ENCODE peak calls at places on chromosomes 12 and 14, in seven cellular contexts. Z, E, A, H, K, I and W are unnamed samples.

GRCh38 chr12:120977531-120978295 is 630 bp upstream of the HNF1A start:
- DNase-seq in Z (no peak), E (no peak), A (no peak), H (no peak), K (no peak), I (no peak), W (no peak)

GRCh38 chr12:81085832-81086231 is 8.0 kb downstream of the ACSS3 start:
- DNase-seq in Z (no peak), E (no peak), A (no peak), H (no peak), K (no peak), I (no peak), W (no peak)

GRCh38 chr14:95110178-95110577 is 47.2 kb downstream of the DICER1 start:
- DNase-seq in Z (no peak), E (no peak), A (no peak), H (no peak), K (no peak), I (no peak), W (no peak)

GRCh38 chr12:69274861-69275260 is 35.5 kb downstream of the CPSF6 start:
- DNase-seq in Z (no peak), E (no peak), A (no peak), H (no peak), K (no peak), I (no peak), W (no peak)

GRCh38 chr14:54818201-54819133 is 84.2 kb downstream of the GCH1 start:
- DNase-seq in Z (no peak), E (no peak), A (no peak), H (peak; percentile 81), K (peak; percentile 31), I (no peak), W (no peak)

GRCh38 chr12:69330475-69331473 is 17.4 kb upstream of the LYZ start:
- DNase-seq in Z (peak; percentile 70), E (peak; percentile 54), A (peak; percentile 73), H (peak; percentile 73), K (no peak), I (no peak), W (peak; percentile 54)

GRCh38 chr12:69102856-69103255 is 136.5 kb upstream of the CPSF6 start:
- DNase-seq in Z (no peak), E (no peak), A (no peak), H (no peak), K (no peak), I (no peak), W (no peak)

GRCh38 chr12:16281157-16281556 is 3.7 kb upstream of the SLC15A5 start:
- DNase-seq in Z (no peak), E (no peak), A (no peak), H (peak; percentile 16), K (no peak), I (no peak), W (peak; percentile 89)

GRCh38 chr12:1204581-1205121 is 213.6 kb downstream of the ERC1 start:
- DNase-seq in Z (no peak), E (peak; percentile 72), A (peak; percentile 40), H (no peak), K (no peak), I (no peak), W (no peak)

GRCh38 chr14:36647827-36648753 is 13.6 kb upstream of the PAX9 start:
- DNase-seq in Z (peak; percentile 67), E (no peak), A (no peak), H (peak; percentile 74), K (no peak), I (no peak), W (peak; percentile 23)

GRCh38 chr12:67697443-67697842 is 48.9 kb downstream of the DYRK2 start:
- DNase-seq in Z (no peak), E (no peak), A (peak; percentile 30), H (no peak), K (no peak), I (no peak), W (no peak)

GRCh38 chr12:67697981-67698380 is 49.4 kb downstream of the DYRK2 start:
- DNase-seq in Z (no peak), E (no peak), A (no peak), H (no peak), K (no peak), I (no peak), W (no peak)

GRCh38 chr12:67695974-67696373 is 47.4 kb downstream of the DYRK2 start:
- DNase-seq in Z (no peak), E (no peak), A (no peak), H (no peak), K (no peak), I (no peak), W (no peak)

GRCh38 chr12:67701121-67701520 is 52.6 kb downstream of the DYRK2 start:
- DNase-seq in Z (no peak), E (no peak), A (no peak), H (no peak), K (no peak), I (no peak), W (no peak)

DNA sequence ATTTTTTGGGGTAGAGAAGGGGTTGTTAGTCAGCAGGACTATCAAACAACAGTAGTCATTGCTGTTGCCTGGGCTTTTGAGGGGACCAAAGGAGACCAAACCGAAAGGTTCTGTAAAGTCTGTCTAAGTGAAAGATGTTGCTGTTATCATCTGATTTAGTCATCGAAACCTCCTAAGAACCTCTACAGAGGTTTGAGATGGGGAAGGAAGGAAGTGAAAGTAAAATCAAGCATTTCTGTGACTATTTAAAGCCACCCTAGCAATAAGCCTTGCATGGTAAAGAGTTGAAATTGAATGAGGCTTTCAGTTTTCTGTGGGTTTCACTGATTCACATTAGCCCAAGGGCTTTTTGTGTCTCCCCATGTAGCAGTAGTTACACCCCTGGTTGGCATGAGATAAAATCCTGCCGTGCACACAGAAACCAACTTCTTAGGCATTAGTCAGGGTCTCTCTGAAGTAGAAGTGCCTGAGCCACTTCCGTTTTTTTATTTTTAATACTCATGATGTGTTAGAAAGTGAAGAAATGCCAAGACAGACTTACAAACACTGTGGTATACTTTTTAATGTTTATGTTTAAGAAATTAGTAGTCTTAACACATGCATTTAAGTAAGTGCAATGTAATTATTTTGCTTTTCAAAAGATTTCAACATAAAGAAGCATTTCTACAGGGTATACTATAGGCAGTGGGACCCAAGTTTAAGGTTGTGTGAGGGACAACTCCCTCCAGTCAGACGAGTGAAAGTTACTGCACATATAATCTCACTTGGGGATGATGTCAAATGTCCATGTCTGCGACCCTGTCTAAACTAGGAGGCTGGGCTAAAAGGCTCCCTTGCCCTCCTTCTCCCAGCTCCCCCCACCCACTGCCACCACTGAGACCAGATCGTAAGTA is 50.4 kb downstream of the DYRK2 start:
- DNase-seq in Z (no peak), E (peak; percentile 94), A (peak; percentile 31), H (no peak), K (no peak), I (no peak), W (no peak)
- H3K4me3 ChIP-seq in Z (peak overlapping the region; percentile 37), E (no peak overlapping the region), A (peak overlapping the region; percentile 39), H (no peak overlapping the region), K (no peak overlapping the region), I (peak overlapping the region; percentile 51), W (no peak overlapping the region)

DNA sequence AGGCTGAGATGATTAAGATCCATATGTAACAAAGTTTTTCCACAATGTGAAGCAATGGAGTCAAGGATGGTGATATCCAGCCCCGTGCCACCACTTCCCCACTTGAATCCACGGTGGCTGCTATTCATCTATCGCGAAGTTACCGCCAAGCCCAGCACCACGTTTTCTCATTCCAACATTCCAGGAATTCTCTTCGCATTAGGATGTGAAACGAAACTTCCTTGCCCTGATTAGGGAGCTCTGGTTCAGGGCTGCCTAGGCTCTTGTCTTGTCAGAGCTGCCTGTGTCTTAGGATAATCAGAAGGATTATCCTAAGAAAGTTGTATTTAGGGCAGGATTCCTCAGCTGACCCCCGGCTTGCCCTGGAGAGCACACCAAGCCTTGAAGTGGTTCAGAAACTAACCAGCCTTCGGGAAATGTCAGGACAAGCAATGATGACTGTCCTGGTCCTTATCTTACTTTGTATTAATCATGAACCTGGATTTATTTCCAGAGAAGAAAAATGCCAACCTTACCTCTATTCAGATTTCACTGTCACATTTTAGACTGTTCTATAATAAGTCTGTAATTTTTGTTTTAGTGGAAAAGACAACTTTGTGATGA is 114.8 kb upstream of the PCED1B start:
- DNase-seq in Z (no peak), E (no peak), A (no peak), H (peak; percentile 21), K (no peak), I (no peak), W (peak; percentile 74)
- H3K4me3 ChIP-seq in Z (no peak overlapping the region), E (no peak overlapping the region), A (no peak overlapping the region), H (no peak overlapping the region), K (no peak overlapping the region), I (peak overlapping the region; percentile 34), W (no peak overlapping the region)

GRCh38 chr12:113154351-113154973 is 4.9 kb downstream of the CFAP73 start:
- DNase-seq in Z (no peak), E (peak; percentile 51), A (no peak), H (peak; percentile 48), K (no peak), I (no peak), W (peak; percentile 75)

GRCh38 chr12:113152196-113152834 is 2.8 kb downstream of the CFAP73 start:
- DNase-seq in Z (no peak), E (no peak), A (no peak), H (no peak), K (no peak), I (no peak), W (no peak)

GRCh38 chr12:113151655-113152054 is 2.1 kb downstream of the CFAP73 start:
- DNase-seq in Z (no peak), E (no peak), A (no peak), H (no peak), K (no peak), I (no peak), W (no peak)

GRCh38 chr12:113155060-113155459 is 5.5 kb downstream of the CFAP73 start:
- DNase-seq in Z (no peak), E (no peak), A (no peak), H (no peak), K (no peak), I (no peak), W (no peak)

DNA sequence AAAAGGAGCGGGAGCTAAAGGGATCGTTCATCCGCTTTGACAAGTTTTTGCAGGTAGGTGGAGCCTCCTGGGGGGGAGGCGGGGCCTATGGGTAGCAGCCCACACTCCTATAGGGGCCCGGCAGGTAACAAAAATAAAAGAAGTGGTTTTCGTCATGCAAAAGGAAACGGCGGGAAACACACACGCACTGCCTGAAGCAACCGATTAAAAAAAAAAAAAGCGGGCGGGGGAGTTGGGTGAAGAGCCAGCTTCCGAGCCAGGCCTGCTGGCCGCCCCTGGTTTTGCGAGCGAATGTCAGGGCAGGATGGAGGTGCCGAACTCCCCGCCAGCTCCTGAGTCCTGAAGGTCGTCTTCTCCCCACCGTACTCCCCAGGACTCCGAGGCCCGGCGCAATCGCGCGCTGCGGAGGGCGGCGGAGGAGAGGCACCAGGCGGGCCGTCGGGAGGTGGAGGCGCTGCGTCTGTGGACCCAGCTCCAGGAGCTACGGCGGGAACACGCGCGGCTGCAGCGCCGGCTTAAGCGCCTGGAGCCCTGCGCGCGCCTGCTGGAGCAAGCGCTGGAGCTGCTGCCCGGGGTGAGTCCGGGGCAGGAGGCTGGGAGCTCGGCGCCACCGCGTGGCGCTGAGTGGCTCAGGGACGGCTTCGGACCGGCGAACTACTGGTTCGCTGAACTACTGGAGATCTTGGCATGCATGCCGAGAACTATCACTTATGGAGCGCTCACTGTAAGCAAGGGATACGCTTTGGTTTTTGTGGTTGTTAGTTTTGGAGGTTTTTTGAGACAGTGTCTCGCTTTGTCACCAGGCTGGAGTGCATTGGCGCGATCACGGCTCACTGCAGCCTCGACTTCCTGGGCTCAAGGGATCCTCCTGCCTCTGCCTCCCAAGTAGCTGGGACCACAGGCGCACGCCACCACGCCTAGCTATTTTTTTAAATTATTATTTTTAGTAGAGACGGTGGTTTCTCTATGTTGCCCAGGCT is 3.6 kb downstream of the CFAP73 start:
- DNase-seq in Z (peak; percentile 88), E (peak; percentile 49), A (peak; percentile 77), H (peak; percentile 83), K (peak; percentile 43), I (no peak), W (peak; percentile 75)
- H3K4me3 ChIP-seq in Z (peak overlapping the region; percentile 41), E (peak overlapping the region; percentile 43), A (peak overlapping the region; percentile 75), H (no peak overlapping the region), K (peak overlapping the region; percentile 28), I (peak overlapping the region; percentile 68), W (peak overlapping the region; percentile 28)

GRCh38 chr14:64347748-64348147 is 40.4 kb upstream of the MTHFD1 start:
- DNase-seq in Z (no peak), E (no peak), A (no peak), H (no peak), K (no peak), I (no peak), W (no peak)

GRCh38 chr14:64350091-64350490 is 38.1 kb upstream of the MTHFD1 start:
- DNase-seq in Z (no peak), E (no peak), A (no peak), H (no peak), K (no peak), I (no peak), W (no peak)
- H3K4me3 ChIP-seq in Z (no peak overlapping the region), E (no peak overlapping the region), A (no peak overlapping the region), H (no peak overlapping the region), K (no peak overlapping the region), I (no peak overlapping the region), W (no peak overlapping the region)